ENCODE peak calls at places on chromosomes 13 and 19, in four cellular contexts. H is K562, D is HepG2, O is GM12878. K is an unnamed sample.

GRCh38 chr19:1901940-1902404 is 3.2 kb upstream of the ADAT3 start:
- DNase-seq in H (no peak), O (no peak), D (peak), K (no peak)

GRCh38 chr19:1001538-1002166 is 1.4 kb downstream of the GRIN3B start:
- DNase-seq in O (no peak), D (no peak), H (peak), K (peak)

GRCh38 chr19:4980838-4981680 is 12.1 kb downstream of the KDM4B start:
- DNase-seq in D (no peak), O (no peak), H (no peak), K (no peak)

GRCh38 chr13:27171830-27172494 is 351 bp upstream of the USP12 start:
- DNase-seq in O (no peak), D (peak), H (peak), K (peak)

GRCh38 chr13:33628662-33629061 is 189.3 kb upstream of the RFC3 start:
- DNase-seq in O (no peak), D (no peak), H (no peak), K (no peak)

GRCh38 chr19:13181747-13182388 is 31.7 kb downstream of the IER2 start:
- DNase-seq in H (peak), D (no peak), O (no peak), K (peak)

GRCh38 chr13:32537580-32538233 is 888 bp downstream of the N4BP2L2 start:
- DNase-seq in H (peak), O (no peak), D (no peak), K (no peak)

GRCh38 chr19:16315825-16316505 is 8.7 kb upstream of the KLF2 start:
- DNase-seq in O (no peak), D (no peak), H (peak), K (no peak)

GRCh38 chr19:34188388-34188787 is 16.1 kb downstream of the LSM14A start:
- DNase-seq in H (no peak), D (no peak), O (no peak), K (no peak)

GRCh38 chr19:55340784-55341147 is 1.1 kb downstream of the KMT5C start:
- DNase-seq in O (no peak), D (no peak), H (peak), K (no peak)

GRCh38 chr13:66353664-66354063 is 876.5 kb downstream of the PCDH9 start:
- DNase-seq in H (peak), D (no peak), O (no peak), K (no peak)

GRCh38 chr13:112229992-112230872 is 145.9 kb upstream of the SPACA7 start:
- DNase-seq in H (no peak), O (no peak), D (no peak), K (no peak)

GRCh38 chr13:23570931-23571330 is 719 bp downstream of the TNFRSF19 start:
- DNase-seq in D (peak), O (no peak), H (no peak), K (no peak)

GRCh38 chr19:49067554-49067953 is 2.9 kb upstream of the NTF4 start:
- DNase-seq in D (no peak), O (no peak), H (no peak), K (no peak)

GRCh38 chr19:48497728-48498575 is 13.7 kb downstream of the LMTK3 start:
- DNase-seq in D (no peak), H (no peak), O (no peak), K (no peak)

GRCh38 chr13:80873589-80873988 is 532.7 kb upstream of the SPRY2 start:
- DNase-seq in O (peak), H (no peak), D (no peak), K (no peak)

GRCh38 chr13:93915269-93915809 is 564.1 kb downstream of the DCT start:
- DNase-seq in D (no peak), O (no peak), H (no peak), K (no peak)

GRCh38 chr13:21343659-21344058 is 115.4 kb downstream of the ZDHHC20 start:
- DNase-seq in O (no peak), D (no peak), H (no peak), K (no peak)

GRCh38 chr13:74132768-74133656 is 1.2 kb downstream of the KLF12 start:
- DNase-seq in D (no peak), O (no peak), H (no peak), K (peak)

GRCh38 chr13:111903143-111903542 is 163.8 kb upstream of the SOX1 start:
- DNase-seq in H (no peak), D (no peak), O (no peak), K (no peak)

GRCh38 chr13:51534075-51534817 is 50.0 kb upstream of the WDFY2 start:
- DNase-seq in D (no peak), O (no peak), H (no peak), K (no peak)

GRCh38 chr13:46571189-46571901 is 18.4 kb downstream of the LRCH1 start:
- DNase-seq in H (no peak), O (no peak), D (peak), K (no peak)

GRCh38 chr13:82822935-82823334 is 1059.3 kb downstream of the SLITRK1 start:
- DNase-seq in O (no peak), H (no peak), D (no peak), K (no peak)

GRCh38 chr19:11325544-11325943 is 13.9 kb downstream of the RAB3D start:
- DNase-seq in D (no peak), H (no peak), O (no peak), K (no peak)

GRCh38 chr19:55386515-55386947 is 799 bp downstream of the RPL28 start:
- DNase-seq in O (no peak), D (no peak), H (no peak), K (no peak)

GRCh38 chr13:35744566-35745203 is 268.2 kb upstream of the MAB21L1 start:
- DNase-seq in D (no peak), O (no peak), H (no peak), K (no peak)

GRCh38 chr19:17073869-17074627 is 1.2 kb downstream of the HAUS8 start:
- DNase-seq in D (no peak), O (no peak), H (peak), K (no peak)

GRCh38 chr13:95457294-95457693 is 95.2 kb upstream of the CLDN10 start:
- DNase-seq in H (no peak), D (no peak), O (peak), K (no peak)

GRCh38 chr13:79079351-79079839 is 326.7 kb downstream of the RBM26 start:
- DNase-seq in O (no peak), H (no peak), D (no peak), K (no peak)

GRCh38 chr13:46184277-46184699 is 2.3 kb upstream of the LCP1 start:
- DNase-seq in O (no peak), H (peak), D (peak), K (peak)

GRCh38 chr13:94033830-94034642 is 445.4 kb downstream of the DCT start:
- DNase-seq in D (no peak), O (no peak), H (no peak), K (no peak)

GRCh38 chr13:40187324-40187795 is 479.1 kb downstream of the FOXO1 start:
- DNase-seq in O (no peak), H (no peak), D (no peak), K (peak)

GRCh38 chr19:29524201-29524911 is 1.4 kb upstream of the VSTM2B start:
- DNase-seq in H (no peak), D (no peak), O (no peak), K (no peak)

DNA sequence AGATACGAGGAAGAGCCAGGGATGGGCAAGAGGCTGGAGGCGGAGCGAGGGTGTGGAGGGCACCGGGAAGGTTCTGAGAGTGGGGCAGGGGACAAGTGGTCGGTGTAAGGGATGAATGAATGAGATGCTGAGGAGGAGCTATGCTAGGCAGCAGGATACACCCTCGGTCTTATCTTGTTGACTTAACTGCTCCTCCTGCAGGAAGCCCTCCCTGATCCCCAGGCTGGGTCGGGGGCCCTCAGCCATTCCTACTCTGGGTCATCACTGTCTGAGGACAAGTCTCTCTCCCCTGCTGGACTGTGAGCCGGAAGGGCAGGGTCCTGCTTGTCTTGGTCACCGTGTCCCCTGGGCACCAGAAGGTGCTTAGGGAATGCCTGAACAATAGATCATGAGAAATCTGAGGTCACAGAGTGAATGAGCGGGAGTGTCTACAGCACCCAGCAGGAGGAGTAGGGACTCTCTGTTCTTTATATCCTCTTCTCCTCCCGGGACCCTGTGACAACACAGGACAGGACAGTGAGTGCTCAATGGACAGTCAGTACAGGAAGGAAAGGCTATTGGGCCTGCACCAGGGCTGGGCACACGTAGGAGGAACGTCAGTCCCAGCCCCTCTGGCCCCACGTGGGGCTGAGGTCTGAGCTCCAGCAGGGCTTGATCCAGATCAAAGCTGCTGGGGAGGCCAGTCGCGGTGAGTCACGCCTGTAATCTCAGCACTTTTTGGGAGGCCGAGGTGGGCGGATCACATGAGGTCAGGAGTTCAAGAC is 6.5 kb downstream of the NKPD1 start:
- DNase-seq in H (peak), D (peak), O (no peak), K (peak)
- TF ChIP-seq TARDBP in H (no peak), D (no peak), O (no peak), K (no peak)

GRCh38 chr19:8367327-8368001 is 3.5 kb downstream of the ANGPTL4 start:
- DNase-seq in O (no peak), H (peak), D (no peak), K (peak)

GRCh38 chr19:8368136-8368535 is 4.2 kb downstream of the ANGPTL4 start:
- DNase-seq in O (no peak), D (no peak), H (no peak), K (peak)

GRCh38 chr19:8370176-8371010 is 6.4 kb downstream of the ANGPTL4 start:
- DNase-seq in D (no peak), O (no peak), H (no peak), K (no peak)

GRCh38 chr19:8373867-8374813 is 10.2 kb downstream of the ANGPTL4 start:
- DNase-seq in D (peak), H (peak), O (no peak), K (no peak)

GRCh38 chr19:8371011-8371804 is 7.3 kb downstream of the ANGPTL4 start:
- DNase-seq in O (no peak), D (no peak), H (peak), K (no peak)
- TF ChIP-seq FOXK2 in O (no peak), D (no peak), H (peak), K (no peak)

DNA sequence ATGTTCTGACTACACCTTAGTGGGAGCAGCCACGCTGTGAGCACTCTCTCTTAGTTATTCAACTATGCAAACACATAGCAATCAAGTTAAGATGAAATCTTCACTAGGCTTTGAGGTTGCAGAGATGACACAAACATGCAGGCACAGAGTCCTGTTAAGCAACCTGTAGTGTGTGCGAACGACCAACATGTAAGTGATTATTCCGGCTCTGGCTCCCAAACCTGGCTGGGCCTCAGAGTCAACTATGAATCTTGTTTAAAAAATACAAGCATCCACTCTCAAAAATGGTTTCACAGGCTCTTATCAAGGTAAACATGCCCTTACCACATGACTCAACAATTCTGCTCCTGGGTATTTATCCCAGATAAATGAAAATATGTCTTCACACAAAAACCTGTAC is 91.4 kb downstream of the IRS2 start:
- DNase-seq in D (peak), H (peak), O (no peak), K (no peak)
- TF ChIP-seq FOXM1 in D (no peak), H (no peak), O (no peak), K (no peak)

GRCh38 chr19:18848860-18849661 is 17.3 kb downstream of the UPF1 start:
- DNase-seq in D (no peak), H (peak), O (no peak), K (no peak)
- TF ChIP-seq TARDBP in D (no peak), H (no peak), O (no peak), K (no peak)

GRCh38 chr19:36256064-36256463 is 41.2 kb downstream of the ZNF146 start:
- DNase-seq in D (no peak), H (no peak), O (no peak), K (no peak)
- TF ChIP-seq FOXK2 in D (no peak), H (no peak), O (no peak), K (no peak)

GRCh38 chr13:113862766-113863510 is 938 bp downstream of the GAS6 start:
- DNase-seq in H (peak), O (no peak), D (no peak), K (peak)

GRCh38 chr13:113860579-113861432 is 3.1 kb downstream of the GAS6 start:
- DNase-seq in D (no peak), H (peak), O (no peak), K (no peak)

GRCh38 chr13:113860051-113860471 is 3.8 kb downstream of the GAS6 start:
- DNase-seq in D (peak), H (no peak), O (no peak), K (no peak)

GRCh38 chr13:113862191-113862765 is 1.6 kb downstream of the GAS6 start:
- DNase-seq in O (no peak), D (no peak), H (no peak), K (no peak)

GRCh38 chr13:113861433-113862030 is 2.3 kb downstream of the GAS6 start:
- DNase-seq in H (no peak), D (no peak), O (no peak), K (no peak)
- TF ChIP-seq FOXM1 in H (no peak), D (no peak), O (no peak), K (no peak)

GRCh38 chr13:100140441-100140840 is 51.5 kb downstream of the PCCA start:
- DNase-seq in H (no peak), O (no peak), D (no peak), K (no peak)
- TF ChIP-seq TARDBP in H (no peak), O (no peak), D (no peak), K (no peak)